ENCODE peak calls at places on chromosome 1, in four cellular contexts. U is mucosa of descending colon; C is activated CD8-positive, alpha-beta memory T cell treated with anti-CD3 and anti-CD28 coated beads, Interleukin-2, amount 10 ng/mL, durations not matched to agents 7 days and 5 days; B is stimulated activated CD4-positive, alpha-beta T cell treated with anti-CD3 and anti-CD28 coated beads, Interleukin-1b, Interleukin-23, amount 100 ng/mL, for 48 hours. H is an unnamed sample.
A peak's percentile ranks its signal among the peaks of the same experiment; 100 is the strongest.

GRCh38 chr1:32896451-32896850 is 4.7 kb downstream of the TMEM54 start:
- DNase-seq in U (no peak), C (no peak), B (no peak), H (no peak)

GRCh38 chr1:168613689-168614655 is 37.6 kb downstream of the XCL1 start:
- DNase-seq in U (no peak), C (no peak), B (no peak), H (no peak)

GRCh38 chr1:229378586-229379442 is 36.0 kb upstream of the CCSAP start:
- DNase-seq in U (no peak), C (no peak), B (no peak), H (no peak)

GRCh38 chr1:2279210-2279639 is 51.1 kb downstream of the SKI start:
- DNase-seq in U (peak; percentile 54), C (no peak), B (no peak), H (no peak)

GRCh38 chr1:84884671-84885389 is 8.2 kb downstream of the LPAR3 start:
- DNase-seq in U (no peak), C (no peak), B (no peak), H (no peak)

GRCh38 chr1:230735447-230735846 is 11.7 kb upstream of the CAPN9 start:
- DNase-seq in U (peak; percentile 51), C (no peak), B (no peak), H (no peak)

GRCh38 chr1:203858055-203858454 is 3.3 kb upstream of the SNRPE start:
- DNase-seq in U (no peak), C (no peak), B (no peak), H (no peak)

GRCh38 chr1:113207019-113207418 is 134.0 kb downstream of the LRIG2 start:
- DNase-seq in U (no peak), C (no peak), B (no peak), H (no peak)

GRCh38 chr1:52673513-52673912 is 24.6 kb downstream of the COA7 start:
- DNase-seq in U (no peak), C (no peak), B (no peak), H (no peak)

GRCh38 chr1:53551428-53551995 is 92.3 kb downstream of the DMRTB1 start:
- DNase-seq in U (no peak), C (no peak), B (no peak), H (no peak)

GRCh38 chr1:8382051-8382505 is 64.2 kb downstream of the SLC45A1 start:
- DNase-seq in U (no peak), C (no peak), B (no peak), H (no peak)

GRCh38 chr1:247435026-247435770 is 19.2 kb downstream of the NLRP3 start:
- DNase-seq in U (no peak), C (no peak), B (no peak), H (no peak)

GRCh38 chr1:109775408-109775807 is 11.7 kb upstream of the EPS8L3 start:
- DNase-seq in U (no peak), C (no peak), B (no peak), H (no peak)

GRCh38 chr1:234866007-234866866 is 256.3 kb upstream of the IRF2BP2 start:
- DNase-seq in U (peak; percentile 56), C (no peak), B (no peak), H (no peak)

GRCh38 chr1:192805832-192806323 is 3.0 kb upstream of the RGS2 start:
- DNase-seq in U (peak; percentile 55), C (peak; percentile 51), B (no peak), H (peak; percentile 63)

GRCh38 chr1:98296681-98297080 is 364.8 kb upstream of the SNX7 start:
- DNase-seq in U (no peak), C (no peak), B (no peak), H (no peak)

GRCh38 chr1:153678519-153679336 is at the start of gene NPR1:
- DNase-seq in U (peak; percentile 43), C (peak; percentile 50), B (no peak), H (peak; percentile 45)

GRCh38 chr1:222814536-222815366 is at the start of gene DISP1:
- DNase-seq in U (peak; percentile 78), C (peak; percentile 75), B (peak; percentile 74), H (peak; percentile 82)

GRCh38 chr1:3564921-3565831 is 46.1 kb downstream of the MEGF6 start:
- DNase-seq in U (peak; percentile 44), C (no peak), B (peak; percentile 14), H (peak; percentile 76)

GRCh38 chr1:248904437-248905216 is 1.4 kb upstream of the PGBD2 start:
- DNase-seq in U (no peak), C (no peak), B (no peak), H (no peak)

GRCh38 chr1:67429528-67430357 is 459 bp downstream of the SERBP1 start:
- DNase-seq in U (peak; percentile 38), C (peak; percentile 56), B (peak; percentile 38), H (peak; percentile 24)

GRCh38 chr1:208042868-208043267 is 131.9 kb upstream of the CD34 start:
- DNase-seq in U (no peak), C (no peak), B (no peak), H (no peak)

GRCh38 chr1:151175910-151176309 is at the start of gene TMOD4:
- DNase-seq in U (no peak), C (no peak), B (no peak), H (peak; percentile 50)

GRCh38 chr1:24344090-24344742 is 25.1 kb downstream of the GRHL3 start:
- DNase-seq in U (no peak), C (no peak), B (no peak), H (no peak)

GRCh38 chr1:28343405-28343804 is 14.6 kb downstream of the MED18 start:
- DNase-seq in U (no peak), C (no peak), B (no peak), H (no peak)

GRCh38 chr1:33349778-33350610 is 29.1 kb upstream of the A3GALT2 start:
- DNase-seq in U (peak; percentile 89), C (peak; percentile 83), B (peak; percentile 76), H (peak; percentile 94)

GRCh38 chr1:111875640-111876039 is 113.8 kb downstream of the KCND3 start:
- DNase-seq in U (no peak), C (no peak), B (no peak), H (no peak)

GRCh38 chr1:22289251-22289995 is 146.5 kb upstream of the WNT4 start:
- DNase-seq in U (no peak), C (peak; percentile 32), B (no peak), H (no peak)

GRCh38 chr1:237227507-237227906 is 185.5 kb downstream of the RYR2 start:
- DNase-seq in U (no peak), C (no peak), B (no peak), H (no peak)

GRCh38 chr1:219304227-219305226 is 130.8 kb downstream of the LYPLAL1 start:
- DNase-seq in U (no peak), C (no peak), B (no peak), H (no peak)

GRCh38 chr1:118154220-118154619 is 30.8 kb downstream of the SPAG17 start:
- DNase-seq in U (no peak), C (no peak), B (no peak), H (no peak)

GRCh38 chr1:65247419-65248359 is 61.7 kb upstream of the DNAJC6 start:
- DNase-seq in U (no peak), C (no peak), B (no peak), H (no peak)

GRCh38 chr1:64873576-64873975 is 92.8 kb downstream of the JAK1 start:
- DNase-seq in U (no peak), C (no peak), B (no peak), H (no peak)

GRCh38 chr1:32871364-32872188 is 864 bp upstream of the FNDC5 start:
- DNase-seq in U (no peak), C (no peak), B (no peak), H (no peak)

GRCh38 chr1:151373196-151373595 is 691 bp upstream of the SELENBP1 start:
- DNase-seq in U (no peak), C (no peak), B (no peak), H (no peak)

GRCh38 chr1:58885998-58886397 is 102.2 kb upstream of the JUN start:
- DNase-seq in U (no peak), C (no peak), B (no peak), H (no peak)

GRCh38 chr1:225645194-225645593 is 7.7 kb downstream of the ENAH start:
- DNase-seq in U (no peak), C (no peak), B (no peak), H (no peak)

GRCh38 chr1:39692152-39693064 is 1.2 kb upstream of the HPCAL4 start:
- DNase-seq in U (no peak), C (no peak), B (no peak), H (no peak)

GRCh38 chr1:30403061-30403645 is 320.2 kb downstream of the MATN1 start:
- DNase-seq in U (no peak), C (no peak), B (no peak), H (no peak)

GRCh38 chr1:51736702-51737101 is 119.8 kb downstream of the OSBPL9 start:
- DNase-seq in U (no peak), C (no peak), B (no peak), H (no peak)

H was measured in germinal center.